ENCODE peak calls at places on chromosomes 11 and 22, in five cellular contexts. I, W, V, X and F are unnamed samples.

GRCh38 chr11:23749762-23750430 is 747.0 kb upstream of the LUZP2 start:
- DNase-seq in I (no peak), X (no peak), W (no peak), V (no peak), F (no peak)

GRCh38 chr11:37995886-37996285 is 1397.8 kb upstream of the RAG2 start:
- DNase-seq in V (no peak), W (no peak), X (no peak), I (no peak), F (no peak)

GRCh38 chr11:3108183-3108721 is 51.0 kb upstream of the CARS1 start:
- DNase-seq in V (no peak), W (no peak), I (no peak), X (no peak), F (no peak)

GRCh38 chr11:78791254-78791653 is 216.6 kb upstream of the NARS2 start:
- DNase-seq in I (no peak), V (no peak), W (no peak), X (no peak), F (no peak)

GRCh38 chr11:18527512-18527911 is 770 bp upstream of the TSG101 start:
- DNase-seq in X (no peak), I (no peak), V (no peak), W (no peak), F (no peak)

GRCh38 chr22:41436322-41437113 is 10.1 kb downstream of the TOB2 start:
- DNase-seq in I (no peak), V (no peak), W (no peak), X (no peak), F (peak; percentile 62)

GRCh38 chr11:26947904-26948639 is 45.8 kb upstream of the FIBIN start:
- DNase-seq in I (no peak), W (no peak), X (no peak), V (no peak), F (no peak)

GRCh38 chr22:43390166-43390565 is 21.6 kb upstream of the MPPED1 start:
- DNase-seq in I (no peak), V (no peak), X (no peak), W (no peak), F (no peak)

GRCh38 chr11:97614571-97614970 is 1224.8 kb downstream of the JRKL start:
- DNase-seq in X (no peak), W (no peak), V (no peak), I (no peak), F (no peak)

GRCh38 chr11:134555510-134555909 is 143.5 kb upstream of the B3GAT1 start:
- DNase-seq in W (no peak), X (no peak), I (no peak), V (no peak), F (no peak)

GRCh38 chr11:28350216-28350615 is 242.0 kb downstream of the METTL15 start:
- DNase-seq in X (no peak), V (no peak), W (no peak), I (no peak), F (no peak)

GRCh38 chr11:116613201-116613910 is 159.4 kb downstream of the BUD13 start:
- DNase-seq in V (no peak), I (no peak), X (no peak), W (no peak), F (no peak)

GRCh38 chr22:26188341-26188740 is 19.1 kb downstream of the SEZ6L start:
- DNase-seq in W (no peak), V (no peak), X (no peak), I (no peak), F (no peak)

GRCh38 chr11:45870706-45871105 is 14.7 kb upstream of the MAPK8IP1 start:
- DNase-seq in X (no peak), V (no peak), W (no peak), I (no peak), F (no peak)

GRCh38 chr11:131579932-131580387 is 209.5 kb downstream of the NTM start:
- DNase-seq in W (no peak), V (no peak), X (no peak), I (no peak), F (no peak)

GRCh38 chr11:130918081-130918480 is 1.8 kb upstream of the SNX19 start:
- DNase-seq in W (no peak), X (peak; percentile 48), I (no peak), V (no peak), F (no peak)

GRCh38 chr22:44309137-44309536 is 3.6 kb downstream of the SHISAL1 start:
- DNase-seq in V (no peak), X (peak; percentile 53), W (no peak), I (no peak), F (peak; percentile 51)

GRCh38 chr11:127492025-127492424 is 491.5 kb upstream of the KIRREL3 start:
- DNase-seq in I (no peak), V (no peak), X (no peak), W (no peak), F (no peak)

GRCh38 chr11:63768232-63769043 is at the start of gene ZFTA:
- DNase-seq in X (peak; percentile 74), V (peak; percentile 40), W (peak; percentile 48), I (peak; percentile 82), F (peak; percentile 84)

GRCh38 chr11:125070699-125071254 is 7.7 kb downstream of the SLC37A2 start:
- DNase-seq in V (no peak), W (no peak), I (no peak), X (peak; percentile 63), F (peak; percentile 69)

GRCh38 chr11:89495951-89496350 is 4.8 kb upstream of the NOX4 start:
- DNase-seq in X (no peak), I (no peak), V (no peak), W (no peak), F (no peak)

GRCh38 chr11:32173435-32173834 is 82.6 kb downstream of the RCN1 start:
- DNase-seq in V (no peak), X (peak; percentile 66), W (peak; percentile 27), I (peak; percentile 13), F (peak; percentile 49)